ENCODE peak calls at places on chromosome 22, in nine cellular contexts. X, T, B, K, R, S, P, V and Y are unnamed samples.

GRCh38 chr22:48707749-48708557 is 1119.7 kb downstream of the BRD1 start:
- DNase-seq in X (no peak), T (no peak), B (no peak), K (no peak), R (no peak), S (no peak), P (no peak), V (no peak), Y (peak; percentile 57)

GRCh38 chr22:23249506-23250423 is 69.5 kb downstream of the BCR start:
- DNase-seq in X (no peak), T (no peak), B (no peak), K (no peak), R (no peak), S (no peak), P (no peak), V (no peak), Y (no peak)

GRCh38 chr22:26541167-26541819 is 29.0 kb upstream of the TFIP11 start:
- DNase-seq in X (no peak), T (no peak), B (no peak), K (no peak), R (no peak), S (no peak), P (no peak), V (no peak), Y (no peak)

GRCh38 chr22:50191041-50191740 is 5.5 kb downstream of the TRABD start:
- DNase-seq in X (peak; percentile 72), T (no peak), B (no peak), K (peak; percentile 84), R (peak; percentile 86), S (peak; percentile 56), P (no peak), V (no peak), Y (no peak)

GRCh38 chr22:30890689-30891442 is 77.7 kb downstream of the MORC2 start:
- DNase-seq in X (no peak), T (no peak), B (peak; percentile 26), K (peak; percentile 45), R (peak; percentile 70), S (no peak), P (peak; percentile 21), V (peak; percentile 61), Y (peak; percentile 62)

GRCh38 chr22:23036684-23037428 is 33.5 kb upstream of the GNAZ start:
- DNase-seq in X (no peak), T (no peak), B (no peak), K (peak; percentile 15), R (no peak), S (no peak), P (peak; percentile 64), V (no peak), Y (no peak)

GRCh38 chr22:19867617-19868016 is 12.9 kb upstream of the GNB1L start:
- DNase-seq in X (peak; percentile 8), T (no peak), B (no peak), K (no peak), R (no peak), S (peak; percentile 1), P (no peak), V (no peak), Y (peak; percentile 28)

GRCh38 chr22:35514366-35514765 is 26.3 kb upstream of the RASD2 start:
- DNase-seq in X (no peak), T (no peak), B (no peak), K (no peak), R (no peak), S (no peak), P (no peak), V (no peak), Y (no peak)

GRCh38 chr22:24566899-24567511 is 11.2 kb downstream of the SNRPD3 start:
- DNase-seq in X (no peak), T (no peak), B (no peak), K (no peak), R (no peak), S (no peak), P (no peak), V (no peak), Y (no peak)

GRCh38 chr22:25389541-25389919 is 170.1 kb downstream of the CRYBB2 start:
- DNase-seq in X (no peak), T (no peak), B (no peak), K (no peak), R (no peak), S (no peak), P (no peak), V (no peak), Y (no peak)

GRCh38 chr22:47627561-47628253 is 865.3 kb downstream of the TBC1D22A start:
- DNase-seq in X (no peak), T (no peak), B (no peak), K (no peak), R (no peak), S (no peak), P (no peak), V (no peak), Y (no peak)

GRCh38 chr22:47200273-47201051 is 438.0 kb downstream of the TBC1D22A start:
- DNase-seq in X (no peak), T (no peak), B (no peak), K (no peak), R (no peak), S (no peak), P (no peak), V (no peak), Y (peak; percentile 71)

GRCh38 chr22:23157560-23158515 is 12.6 kb downstream of the RAB36 start:
- DNase-seq in X (no peak), T (no peak), B (no peak), K (no peak), R (no peak), S (no peak), P (no peak), V (no peak), Y (no peak)

GRCh38 chr22:19579880-19580279 is 55.7 kb upstream of the CLDN5 start:
- DNase-seq in X (peak; percentile 57), T (no peak), B (no peak), K (peak; percentile 81), R (no peak), S (no peak), P (no peak), V (no peak), Y (peak; percentile 74)

GRCh38 chr22:42697542-42698013 is 23.1 kb downstream of the A4GALT start:
- DNase-seq in X (no peak), T (no peak), B (no peak), K (no peak), R (no peak), S (peak; percentile 90), P (peak; percentile 89), V (no peak), Y (peak; percentile 97)

GRCh38 chr22:48357961-48358360 is 1469.7 kb downstream of the BRD1 start:
- DNase-seq in X (peak; percentile 14), T (no peak), B (no peak), K (no peak), R (no peak), S (no peak), P (no peak), V (no peak), Y (peak; percentile 14)

GRCh38 chr22:46162285-46162684 is 12.0 kb downstream of the PPARA start:
- DNase-seq in X (no peak), T (no peak), B (no peak), K (no peak), R (no peak), S (no peak), P (no peak), V (no peak), Y (no peak)

GRCh38 chr22:29291215-29291614 is 15.2 kb upstream of the GAS2L1 start:
- DNase-seq in X (no peak), T (no peak), B (no peak), K (no peak), R (no peak), S (no peak), P (no peak), V (no peak), Y (no peak)

GRCh38 chr22:42353883-42354727 is 78.1 kb downstream of the NFAM1 start:
- DNase-seq in X (no peak), T (no peak), B (no peak), K (no peak), R (no peak), S (no peak), P (peak; percentile 27), V (peak; percentile 79), Y (no peak)

GRCh38 chr22:17786435-17787158 is 12.3 kb upstream of the BID start:
- DNase-seq in X (peak; percentile 54), T (no peak), B (peak; percentile 71), K (no peak), R (no peak), S (peak; percentile 76), P (peak; percentile 6), V (peak; percentile 92), Y (peak; percentile 89)

GRCh38 chr22:27880778-27881394 is 38.2 kb downstream of the PITPNB start:
- DNase-seq in X (no peak), T (no peak), B (peak; percentile 63), K (peak; percentile 29), R (peak; percentile 19), S (no peak), P (peak; percentile 76), V (peak; percentile 67), Y (no peak)

GRCh38 chr22:43331064-43331435 is 12.1 kb downstream of the SCUBE1 start:
- DNase-seq in X (no peak), T (no peak), B (no peak), K (no peak), R (no peak), S (no peak), P (no peak), V (no peak), Y (no peak)